ENCODE peak calls at places on chromosome 9, in six cellular contexts. U is IMR-90, M is Peyer's patch, V is hepatocyte, J is uterus, T is sigmoid colon. D is an unnamed sample. For H3K4me1, the result is how much of the 10 kb centered on the place peaks cover.

GRCh38 chr9:98678244-98678842 is 30.4 kb downstream of the GABBR2 start:
- DNase-seq in V (no peak), J (no peak), T (no peak), M (peak), U (no peak), D (peak)

GRCh38 chr9:91421022-91421765 is 2.4 kb downstream of the NFIL3 start:
- DNase-seq in M (no peak), U (peak), V (peak), J (peak), T (peak), D (peak)

GRCh38 chr9:93122721-93123221 is 11.3 kb downstream of the NINJ1 start:
- DNase-seq in T (peak), U (no peak), V (peak), M (peak), J (peak), D (peak)

GRCh38 chr9:125632321-125633115 is 74.5 kb downstream of the MAPKAP1 start:
- DNase-seq in U (peak), T (no peak), V (peak), M (peak), J (no peak), D (no peak)

GRCh38 chr9:127566351-127567001 is 45.6 kb upstream of the STXBP1 start:
- DNase-seq in J (no peak), M (peak), T (no peak), U (no peak), V (peak), D (no peak)

GRCh38 chr9:81535542-81536241 is 153.7 kb downstream of the TLE1 start:
- DNase-seq in V (peak), J (no peak), M (no peak), U (peak), T (no peak), D (no peak)

GRCh38 chr9:116190997-116191396 is 37.4 kb downstream of the PAPPA start:
- DNase-seq in V (peak), T (no peak), M (no peak), U (peak), J (no peak), D (no peak)

GRCh38 chr9:70587143-70587710 is 172.8 kb upstream of the KLF9 start:
- DNase-seq in T (peak), U (peak), J (peak), V (peak), M (no peak), D (no peak)

GRCh38 chr9:14515564-14516198 is 177.6 kb downstream of the ZDHHC21 start:
- DNase-seq in V (no peak), J (peak), T (peak), U (no peak), M (no peak), D (peak)

GRCh38 chr9:16069671-16070586 is 517.1 kb downstream of the CCDC171 start:
- DNase-seq in U (peak), J (no peak), V (no peak), M (no peak), T (no peak), D (no peak)

GRCh38 chr9:124351672-124352468 is 63.4 kb downstream of the PSMB7 start:
- DNase-seq in T (peak), M (peak), U (no peak), V (no peak), J (no peak), D (no peak)

DNA sequence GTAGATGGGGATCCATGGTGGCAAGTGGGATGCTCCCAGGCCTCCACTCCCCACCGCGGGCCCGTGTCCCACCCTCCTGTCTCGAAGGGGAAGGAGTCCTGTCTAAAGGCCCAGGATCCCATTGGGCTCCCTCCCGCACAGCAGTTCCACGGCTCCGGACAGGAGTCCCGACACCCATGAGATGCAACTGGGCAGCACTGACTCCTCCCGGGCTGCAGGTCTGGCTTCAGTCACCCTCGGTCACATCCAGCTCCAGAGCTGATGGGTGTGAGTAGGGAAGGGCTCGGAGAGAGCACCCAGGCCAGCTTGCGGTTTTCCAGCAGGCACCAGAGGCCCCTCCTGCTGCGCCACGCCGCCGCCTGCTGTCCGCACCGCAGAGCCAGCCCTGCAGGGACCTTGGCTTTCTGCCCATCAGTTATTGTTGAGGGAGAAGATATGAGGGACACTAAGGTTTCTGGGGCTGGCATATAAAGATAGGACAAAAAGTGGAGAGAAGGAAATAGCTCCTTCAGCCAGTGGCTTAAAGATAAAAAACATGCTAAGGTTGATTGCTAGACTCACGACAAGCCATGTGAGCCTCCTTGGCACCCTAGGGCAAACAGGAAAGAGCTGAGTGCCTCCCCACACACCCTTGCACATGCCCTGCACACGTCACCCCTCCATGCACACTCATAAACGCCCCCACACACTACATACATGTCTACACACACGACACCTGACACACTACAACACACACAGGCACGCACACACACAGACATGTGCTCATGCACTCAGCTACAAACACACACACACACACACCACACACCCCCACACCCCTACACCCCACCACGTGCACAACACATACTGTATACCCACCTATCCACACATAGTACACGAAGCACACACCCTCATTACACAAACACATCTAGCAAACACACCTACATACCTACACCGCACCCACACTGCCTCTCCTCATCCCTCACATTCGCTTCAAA is 79.0 kb downstream of the AK8 start:
- DNase-seq in M (no peak), J (no peak), V (peak), U (no peak), T (no peak), D (peak)
- TF ChIP-seq CTCF in M (no peak), J (no peak), V (no peak), U (no peak), T (no peak), D (peak)

DNA sequence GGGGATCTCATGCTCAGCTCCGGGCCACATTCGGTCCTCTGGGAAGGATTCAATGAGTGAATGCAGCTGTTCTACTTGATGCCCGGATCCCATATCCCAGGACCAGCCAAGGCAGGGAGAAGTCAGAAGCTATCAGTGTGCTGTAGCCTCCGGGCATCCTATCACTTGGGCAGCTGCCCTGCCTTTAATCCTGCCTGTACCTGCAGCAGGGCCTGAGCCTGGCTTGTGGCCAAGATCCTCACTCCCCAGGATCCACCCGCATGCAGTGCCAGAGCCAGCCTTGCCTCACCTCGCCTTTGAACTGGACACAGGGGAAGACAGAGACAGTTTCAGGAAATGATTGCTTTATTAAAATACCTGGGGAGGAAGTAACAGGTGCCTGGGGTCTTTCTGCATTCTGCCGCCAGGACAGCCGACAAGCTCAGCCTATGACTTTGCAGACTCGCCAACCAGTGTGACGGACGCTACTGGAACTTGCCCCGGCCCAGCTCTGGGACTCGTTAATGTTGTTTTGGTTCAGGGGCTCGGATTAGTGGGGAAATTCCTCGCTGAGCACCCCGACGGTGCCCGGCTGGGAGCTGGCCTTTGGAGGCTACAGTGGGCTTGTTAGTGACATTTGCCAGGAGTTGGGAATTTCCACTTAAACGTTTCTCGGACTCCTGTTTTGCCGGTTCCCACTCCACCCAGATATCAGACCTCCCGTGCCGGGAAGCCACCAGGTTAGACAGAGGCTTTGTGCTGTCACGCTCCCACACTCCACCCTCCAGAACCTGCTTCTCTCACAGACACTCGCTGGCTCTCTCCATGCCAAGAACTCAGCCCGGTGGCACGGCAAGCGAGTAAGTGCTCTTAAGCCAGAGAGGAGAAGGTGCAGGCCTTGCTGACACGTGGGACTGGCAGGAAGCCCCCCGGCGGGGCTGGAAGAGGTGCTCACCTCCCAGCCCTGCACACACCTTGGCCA is 721 bp downstream of the PTGES start:
- DNase-seq in U (no peak), J (no peak), V (no peak), T (no peak), M (peak), D (peak)
- H3K4me1 ChIP-seq in U (under half), J (under half), V (under half), T (under half), M (under half), D (under half)

DNA sequence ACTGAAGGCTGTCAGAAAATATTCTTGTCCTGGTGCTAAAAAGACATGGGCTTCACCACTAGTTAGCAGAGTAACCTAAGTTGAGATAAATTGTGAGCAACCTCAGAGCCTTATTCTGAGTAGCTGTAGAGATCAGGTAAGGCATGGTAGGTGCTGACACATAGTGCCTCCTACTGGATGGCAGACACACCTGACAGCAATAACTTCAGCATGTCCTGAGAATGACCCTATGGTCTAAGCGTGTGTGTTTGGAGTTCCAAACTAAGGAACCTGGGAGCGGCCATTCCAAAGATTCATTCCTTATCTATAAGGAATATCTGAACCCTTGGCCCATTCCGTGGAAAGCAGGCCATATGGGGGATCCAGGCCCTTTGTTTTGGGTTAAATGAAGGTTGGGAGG is 46.0 kb downstream of the SLC28A3 start:
- DNase-seq in M (no peak), J (no peak), V (no peak), U (no peak), T (no peak), D (peak)
- TF ChIP-seq CTCF in M (peak), J (no peak), V (peak), U (peak), T (no peak), D (peak)

GRCh38 chr9:95057121-95057520 is 260.4 kb downstream of the FANCC start:
- DNase-seq in J (no peak), V (no peak), M (no peak), U (peak), T (no peak), D (no peak)
- H3K4me1 ChIP-seq in J (under half), V (half or more), M (under half), U (under half), T (under half), D (under half)

DNA sequence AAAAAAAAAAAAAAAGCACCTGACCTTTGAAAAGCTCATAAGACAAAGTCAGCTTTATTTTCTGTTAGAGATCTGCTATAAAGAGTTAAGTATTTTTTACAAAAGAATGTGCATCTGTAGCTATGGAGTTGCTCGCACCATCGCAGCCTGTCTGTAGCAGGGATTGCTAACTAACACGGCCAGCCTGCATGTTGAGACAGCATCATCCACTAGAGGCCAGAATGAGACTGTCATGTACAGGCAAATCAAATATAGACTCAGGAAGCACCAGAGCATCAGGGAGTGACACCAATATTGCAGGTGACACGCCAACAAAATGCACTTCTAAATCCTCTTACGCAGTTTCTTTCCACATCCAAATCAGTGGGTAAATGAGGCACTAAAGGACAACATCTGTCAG is 136.3 kb upstream of the RASEF start:
- DNase-seq in J (no peak), V (peak), T (no peak), M (peak), U (peak), D (peak)
- TF ChIP-seq CTCF in J (peak), V (peak), T (peak), M (peak), U (peak), D (peak)

GRCh38 chr9:131291795-131292315 is 2.3 kb downstream of the PLPP7 start:
- DNase-seq in V (no peak), M (no peak), J (no peak), U (no peak), T (no peak), D (no peak)
- H3K4me1 ChIP-seq in V (under half), M (under half), J (under half), U (under half), T (under half), D (under half)

GRCh38 chr9:96202971-96203780 is 98.8 kb downstream of the HSD17B3 start:
- DNase-seq in T (no peak), U (no peak), J (no peak), M (no peak), V (no peak), D (no peak)

GRCh38 chr9:96209407-96210031 is 92.5 kb downstream of the HSD17B3 start:
- DNase-seq in V (peak), J (no peak), U (peak), T (peak), M (peak), D (no peak)

GRCh38 chr9:96203867-96204412 is 98.0 kb downstream of the HSD17B3 start:
- DNase-seq in T (no peak), V (peak), J (no peak), U (no peak), M (no peak), D (no peak)

GRCh38 chr9:96204853-96205252 is 97.1 kb downstream of the HSD17B3 start:
- DNase-seq in J (no peak), U (no peak), M (no peak), V (no peak), T (no peak), D (no peak)

GRCh38 chr9:96206156-96206751 is 95.7 kb downstream of the HSD17B3 start:
- DNase-seq in V (no peak), U (no peak), M (no peak), J (no peak), T (no peak), D (no peak)
- TF ChIP-seq CTCF in V (no peak), U (no peak), M (no peak), J (no peak), T (no peak), D (no peak)

GRCh38 chr9:75149841-75150241 is 61.5 kb downstream of the OSTF1 start:
- DNase-seq in M (no peak), U (no peak), J (no peak), T (no peak), V (no peak), D (no peak)
- H3K4me1 ChIP-seq in M (under half), U (under half), J (under half), T (under half), V (under half), D (under half)

GRCh38 chr9:28648723-28649122 is 1075.4 kb upstream of the C9orf72 start:
- DNase-seq in J (no peak), T (no peak), U (no peak), V (peak), M (no peak), D (no peak)
- TF ChIP-seq CTCF in J (no peak), T (no peak), U (no peak), V (no peak), M (no peak), D (peak)

DNA sequence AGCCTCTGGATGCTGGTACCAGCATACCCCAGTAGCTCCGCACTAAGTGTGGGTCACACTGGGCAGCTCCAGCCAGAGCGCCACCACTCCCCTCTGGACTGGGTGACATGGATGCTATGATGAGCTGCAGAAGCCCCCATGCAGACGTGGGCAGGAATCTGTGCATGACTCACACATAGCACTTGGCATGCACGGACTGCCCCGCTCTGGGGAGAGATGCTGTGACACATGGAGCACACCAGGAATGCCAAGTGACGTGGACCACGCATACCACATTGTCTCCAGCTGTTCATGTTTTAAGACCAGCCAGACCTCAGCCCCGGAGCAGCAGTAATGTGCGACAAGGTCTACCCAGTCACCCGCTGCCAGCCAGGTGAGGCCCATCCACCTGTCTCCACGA is 64.1 kb downstream of the SEMA4D start:
- DNase-seq in V (no peak), J (no peak), M (no peak), T (no peak), U (peak), D (peak)
- H3K4me1 ChIP-seq in V (under half), J (under half), M (under half), T (under half), U (under half), D (under half)

D was measured in endodermal cell.